ENCODE peak calls at places on chromosomes 12 and 14, in four cellular contexts. R is activated CD4-positive, CD25-positive, alpha-beta regulatory T cell; X is RKO; G is ELR. B is an unnamed sample.

GRCh38 chr14:38548091-38548490 is 292.2 kb upstream of the CLEC14A start:
- DNase-seq in R (no peak), X (no peak), G (no peak), B (no peak)

GRCh38 chr14:106564058-106564643 is 1037.8 kb downstream of the TMEM121 start:
- DNase-seq in R (no peak), X (peak), G (no peak), B (no peak)

GRCh38 chr12:124609041-124609984 is 41.9 kb upstream of the NCOR2 start:
- DNase-seq in R (peak), X (no peak), G (peak), B (peak)

GRCh38 chr14:89773644-89774316 is 180.8 kb downstream of the EFCAB11 start:
- DNase-seq in R (peak), X (no peak), G (peak), B (no peak)

GRCh38 chr14:97634786-97635185 is 837.6 kb downstream of the VRK1 start:
- DNase-seq in R (peak), X (no peak), G (no peak), B (no peak)

GRCh38 chr14:71658261-71658860 is 273.9 kb upstream of the RGS6 start:
- DNase-seq in R (no peak), X (no peak), G (peak), B (peak)

GRCh38 chr12:114221136-114221838 is 184.7 kb downstream of the TBX5 start:
- DNase-seq in R (no peak), X (no peak), G (no peak), B (peak)

GRCh38 chr14:59254146-59254910 is 65.9 kb downstream of the DAAM1 start:
- DNase-seq in R (no peak), X (no peak), G (peak), B (peak)